ENCODE peak calls at places on chromosomes 6 and 20, in eight cellular contexts. Q, I, N, L, B, M, T and Z are unnamed samples.

GRCh38 chr20:51029963-51030930 is 7.3 kb upstream of the KCNG1 start:
- DNase-seq in B (peak), L (no peak), M (no peak), T (no peak), Q (no peak), I (peak), N (no peak), Z (no peak)

GRCh38 chr6:111011360-111012142 is 29.7 kb downstream of the RPF2 start:
- DNase-seq in M (peak), N (peak), Q (peak), I (peak), L (peak), B (peak), T (peak), Z (no peak)

GRCh38 chr6:28953039-28953872 is 29.5 kb upstream of the TRIM27 start:
- DNase-seq in L (peak), Q (peak), N (peak), I (peak), M (peak), T (peak), B (peak), Z (no peak)

GRCh38 chr6:18122128-18123093 is at the start of gene NHLRC1:
- DNase-seq in Q (peak), B (peak), M (no peak), L (peak), N (peak), T (no peak), I (peak), Z (no peak)

GRCh38 chr6:72758901-72759300 is 137.0 kb downstream of the KCNQ5 start:
- DNase-seq in N (no peak), B (no peak), Q (no peak), T (no peak), I (no peak), M (peak), L (no peak), Z (no peak)

GRCh38 chr6:20403766-20404640 is 2.3 kb downstream of the E2F3 start:
- DNase-seq in N (peak), Q (peak), L (peak), I (peak), M (no peak), T (peak), B (peak), Z (no peak)

GRCh38 chr6:170523256-170524187 is 29.6 kb downstream of the PSMB1 start:
- DNase-seq in Q (no peak), T (no peak), L (no peak), I (no peak), M (no peak), B (no peak), N (no peak), Z (no peak)

GRCh38 chr6:45923831-45924391 is 91.7 kb downstream of the CLIC5 start:
- DNase-seq in T (no peak), Q (peak), I (peak), L (no peak), B (peak), M (peak), N (peak), Z (no peak)

GRCh38 chr20:38704136-38704535 is 20.1 kb upstream of the SLC32A1 start:
- DNase-seq in Q (no peak), L (no peak), B (no peak), N (no peak), I (no peak), T (no peak), M (no peak), Z (no peak)

GRCh38 chr6:114119056-114119455 is 148.1 kb upstream of the HDAC2 start:
- DNase-seq in I (no peak), Q (no peak), T (no peak), L (no peak), M (no peak), N (peak), B (no peak), Z (no peak)

GRCh38 chr20:62475027-62475818 is 572 bp downstream of the GATA5 start:
- DNase-seq in I (no peak), N (no peak), T (no peak), B (no peak), M (no peak), L (no peak), Q (no peak), Z (no peak)
- H3K9ac ChIP-seq in I (no peak), N (no peak), T (no peak), B (no peak), M (no peak), L (no peak), Q (no peak), Z (no peak)

DNA sequence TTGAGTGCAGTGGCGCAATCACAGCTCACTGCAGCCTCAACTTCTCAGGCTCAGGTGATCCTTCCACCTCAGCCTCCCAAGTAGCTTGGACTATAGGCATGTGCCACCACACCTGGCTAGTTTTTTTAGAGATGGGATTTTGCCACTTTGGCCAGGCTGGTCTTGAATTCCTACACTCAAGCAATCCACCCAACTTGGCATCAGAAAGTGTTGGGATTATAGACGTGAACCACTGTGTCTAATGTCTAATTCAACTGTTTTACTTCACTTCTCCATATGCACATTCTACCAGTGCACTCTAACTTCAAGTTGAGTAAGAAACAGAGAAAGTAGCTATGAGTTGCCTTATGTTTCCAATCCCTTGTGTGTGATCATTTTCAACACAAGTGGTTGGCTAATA is 24.0 kb downstream of the ZNF337 start:
- DNase-seq in L (no peak), I (no peak), M (no peak), Q (no peak), B (no peak), N (no peak), T (no peak), Z (no peak)
- TF ChIP-seq EZH2 in L (no peak), I (no peak), M (no peak), Q (no peak), B (no peak), N (no peak), T (no peak), Z (no peak)

GRCh38 chr6:121885399-121886152 is 450.1 kb downstream of the GJA1 start:
- DNase-seq in Q (no peak), M (no peak), I (peak), B (peak), T (no peak), L (peak), N (no peak), Z (no peak)
- H3K9ac ChIP-seq in Q (no peak), M (no peak), I (no peak), B (no peak), T (no peak), L (no peak), N (no peak), Z (no peak)

GRCh38 chr6:37570801-37571200 is 71.1 kb upstream of the CCDC167 start:
- DNase-seq in B (no peak), L (no peak), T (no peak), M (no peak), Q (no peak), I (no peak), N (no peak), Z (no peak)
- TF ChIP-seq EZH2 in B (no peak), L (peak), T (no peak), M (no peak), Q (no peak), I (no peak), N (no peak), Z (no peak)

GRCh38 chr6:11424395-11425050 is 113.0 kb upstream of the TMEM170B start:
- DNase-seq in L (no peak), Q (no peak), N (peak), I (no peak), M (no peak), B (no peak), T (no peak), Z (no peak)

GRCh38 chr6:11425876-11426275 is 111.7 kb upstream of the TMEM170B start:
- DNase-seq in Q (no peak), M (no peak), I (no peak), T (no peak), N (no peak), B (no peak), L (no peak), Z (no peak)

GRCh38 chr6:11423072-11423471 is 114.5 kb upstream of the TMEM170B start:
- DNase-seq in N (peak), I (peak), M (no peak), Q (no peak), L (no peak), T (no peak), B (no peak), Z (no peak)

GRCh38 chr6:11425431-11425871 is 112.1 kb upstream of the TMEM170B start:
- DNase-seq in Q (no peak), B (no peak), N (no peak), I (no peak), M (no peak), T (no peak), L (peak), Z (no peak)

GRCh38 chr6:11423667-11424066 is 113.9 kb upstream of the TMEM170B start:
- DNase-seq in B (no peak), Q (no peak), T (no peak), L (no peak), M (no peak), N (peak), I (no peak), Z (no peak)
- H3K9ac ChIP-seq in B (no peak), Q (no peak), T (no peak), L (no peak), M (no peak), N (peak), I (no peak), Z (no peak)

GRCh38 chr6:50706575-50706974 is 6.8 kb upstream of the TFAP2D start:
- DNase-seq in T (no peak), L (no peak), M (no peak), I (no peak), B (no peak), Q (no peak), N (no peak), Z (no peak)
- TF ChIP-seq EZH2 in T (no peak), L (no peak), M (no peak), I (no peak), B (no peak), Q (no peak), N (peak), Z (no peak)